ENCODE peak calls at places on chromosome 14, in seven cellular contexts. One of them, this sample, is unnamed.

GRCh38 chr14:30389134-30389900 is 169.6 kb upstream of the G2E3 start:
- DNase-seq in stimulated activated CD4-positive, alpha-beta T cell treated with anti-CD3 and anti-CD28 coated beads, TNF-alpha, amount 100 ng/mL, for 48 hours: no peak
- DNase-seq in CD4-positive, alpha-beta T cell: no peak
- DNase-seq in NCI-H460: no peak
- DNase-seq in anterior cingulate cortex: peak; percentile 14
- DNase-seq in mammary epithelial cell: peak; percentile 30
- DNase-seq in astrocyte: peak; percentile 5
- DNase-seq in this sample: peak; percentile 43

GRCh38 chr14:101501341-101501740 is 60.0 kb upstream of the DIO3 start:
- DNase-seq in anterior cingulate cortex: no peak
- DNase-seq in stimulated activated CD4-positive, alpha-beta T cell treated with anti-CD3 and anti-CD28 coated beads, TNF-alpha, amount 100 ng/mL, for 48 hours: no peak
- DNase-seq in astrocyte: no peak
- DNase-seq in mammary epithelial cell: no peak
- DNase-seq in CD4-positive, alpha-beta T cell: peak; percentile 11
- DNase-seq in NCI-H460: no peak
- DNase-seq in this sample: no peak

GRCh38 chr14:98548071-98548686 is 723.8 kb downstream of the BCL11B start:
- DNase-seq in stimulated activated CD4-positive, alpha-beta T cell treated with anti-CD3 and anti-CD28 coated beads, TNF-alpha, amount 100 ng/mL, for 48 hours: peak; percentile 20
- DNase-seq in NCI-H460: no peak
- DNase-seq in astrocyte: no peak
- DNase-seq in anterior cingulate cortex: no peak
- DNase-seq in mammary epithelial cell: no peak
- DNase-seq in CD4-positive, alpha-beta T cell: no peak
- DNase-seq in this sample: no peak

GRCh38 chr14:70595443-70596185 is 4.8 kb downstream of the MED6 start:
- DNase-seq in stimulated activated CD4-positive, alpha-beta T cell treated with anti-CD3 and anti-CD28 coated beads, TNF-alpha, amount 100 ng/mL, for 48 hours: no peak
- DNase-seq in anterior cingulate cortex: no peak
- DNase-seq in NCI-H460: no peak
- DNase-seq in CD4-positive, alpha-beta T cell: no peak
- DNase-seq in mammary epithelial cell: peak; percentile 11
- DNase-seq in astrocyte: no peak
- DNase-seq in this sample: peak; percentile 26

GRCh38 chr14:90132821-90133570 is 71.2 kb downstream of the KCNK13 start:
- DNase-seq in NCI-H460: no peak
- DNase-seq in stimulated activated CD4-positive, alpha-beta T cell treated with anti-CD3 and anti-CD28 coated beads, TNF-alpha, amount 100 ng/mL, for 48 hours: no peak
- DNase-seq in mammary epithelial cell: no peak
- DNase-seq in anterior cingulate cortex: no peak
- DNase-seq in astrocyte: peak; percentile 31
- DNase-seq in CD4-positive, alpha-beta T cell: no peak
- DNase-seq in this sample: no peak

GRCh38 chr14:104140463-104141331 is 2.3 kb downstream of the KIF26A start:
- DNase-seq in mammary epithelial cell: no peak
- DNase-seq in NCI-H460: no peak
- DNase-seq in astrocyte: no peak
- DNase-seq in CD4-positive, alpha-beta T cell: no peak
- DNase-seq in anterior cingulate cortex: no peak
- DNase-seq in stimulated activated CD4-positive, alpha-beta T cell treated with anti-CD3 and anti-CD28 coated beads, TNF-alpha, amount 100 ng/mL, for 48 hours: no peak
- DNase-seq in this sample: no peak

GRCh38 chr14:56172571-56172971 is 54.4 kb downstream of the PELI2 start:
- DNase-seq in stimulated activated CD4-positive, alpha-beta T cell treated with anti-CD3 and anti-CD28 coated beads, TNF-alpha, amount 100 ng/mL, for 48 hours: no peak
- DNase-seq in mammary epithelial cell: peak; percentile 10
- DNase-seq in NCI-H460: no peak
- DNase-seq in CD4-positive, alpha-beta T cell: no peak
- DNase-seq in astrocyte: peak; percentile 88
- DNase-seq in anterior cingulate cortex: no peak
- DNase-seq in this sample: peak; percentile 86

GRCh38 chr14:95328876-95329503 is 9.3 kb upstream of the CLMN start:
- DNase-seq in NCI-H460: no peak
- DNase-seq in CD4-positive, alpha-beta T cell: no peak
- DNase-seq in anterior cingulate cortex: no peak
- DNase-seq in mammary epithelial cell: peak; percentile 77
- DNase-seq in astrocyte: no peak
- DNase-seq in stimulated activated CD4-positive, alpha-beta T cell treated with anti-CD3 and anti-CD28 coated beads, TNF-alpha, amount 100 ng/mL, for 48 hours: no peak
- DNase-seq in this sample: no peak

GRCh38 chr14:90287791-90288190 is 31.4 kb downstream of the PSMC1 start:
- DNase-seq in mammary epithelial cell: no peak
- DNase-seq in anterior cingulate cortex: no peak
- DNase-seq in stimulated activated CD4-positive, alpha-beta T cell treated with anti-CD3 and anti-CD28 coated beads, TNF-alpha, amount 100 ng/mL, for 48 hours: no peak
- DNase-seq in CD4-positive, alpha-beta T cell: no peak
- DNase-seq in NCI-H460: no peak
- DNase-seq in astrocyte: no peak
- DNase-seq in this sample: no peak

GRCh38 chr14:94161087-94161486 is 13.0 kb upstream of the PPP4R4 start:
- DNase-seq in NCI-H460: no peak
- DNase-seq in mammary epithelial cell: no peak
- DNase-seq in anterior cingulate cortex: no peak
- DNase-seq in CD4-positive, alpha-beta T cell: no peak
- DNase-seq in stimulated activated CD4-positive, alpha-beta T cell treated with anti-CD3 and anti-CD28 coated beads, TNF-alpha, amount 100 ng/mL, for 48 hours: no peak
- DNase-seq in astrocyte: no peak
- DNase-seq in this sample: no peak

GRCh38 chr14:53468876-53469275 is 315.8 kb upstream of the DDHD1 start:
- DNase-seq in anterior cingulate cortex: no peak
- DNase-seq in stimulated activated CD4-positive, alpha-beta T cell treated with anti-CD3 and anti-CD28 coated beads, TNF-alpha, amount 100 ng/mL, for 48 hours: no peak
- DNase-seq in CD4-positive, alpha-beta T cell: no peak
- DNase-seq in astrocyte: no peak
- DNase-seq in mammary epithelial cell: no peak
- DNase-seq in NCI-H460: no peak
- DNase-seq in this sample: no peak

GRCh38 chr14:69712637-69713088 is 54.3 kb upstream of the SRSF5 start:
- DNase-seq in stimulated activated CD4-positive, alpha-beta T cell treated with anti-CD3 and anti-CD28 coated beads, TNF-alpha, amount 100 ng/mL, for 48 hours: no peak
- DNase-seq in anterior cingulate cortex: peak; percentile 21
- DNase-seq in astrocyte: no peak
- DNase-seq in CD4-positive, alpha-beta T cell: no peak
- DNase-seq in mammary epithelial cell: peak; percentile 73
- DNase-seq in NCI-H460: no peak
- DNase-seq in this sample: no peak

GRCh38 chr14:56808314-56809201 is 1.7 kb downstream of the OTX2 start:
- DNase-seq in CD4-positive, alpha-beta T cell: no peak
- DNase-seq in anterior cingulate cortex: no peak
- DNase-seq in NCI-H460: no peak
- DNase-seq in stimulated activated CD4-positive, alpha-beta T cell treated with anti-CD3 and anti-CD28 coated beads, TNF-alpha, amount 100 ng/mL, for 48 hours: no peak
- DNase-seq in astrocyte: no peak
- DNase-seq in mammary epithelial cell: no peak
- DNase-seq in this sample: no peak